ENCODE peak calls at places on chromosomes 12 and 14, in eight cellular contexts. O is psoas muscle, D is cardiac muscle cell, T is prostate gland, P is astrocyte, G is left ventricle myocardium inferior, X is fibroblast of lung, E is tibial artery. S is an unnamed sample.

GRCh38 chr12:62260733-62261683 is 804 bp downstream of the USP15 start:
- DNase-seq in O (no peak), D (peak; percentile 68), T (peak; percentile 16), P (peak; percentile 44), G (peak; percentile 18), X (peak; percentile 40), E (peak; percentile 64), S (peak; percentile 36)

GRCh38 chr12:49111206-49111605 is 559 bp upstream of the LMBR1L start:
- DNase-seq in O (no peak), D (no peak), T (no peak), P (no peak), G (no peak), X (no peak), E (no peak), S (no peak)

GRCh38 chr12:57151741-57152407 is 4.5 kb upstream of the LRP1-AS start:
- DNase-seq in O (peak; percentile 67), D (no peak), T (peak; percentile 29), P (peak; percentile 69), G (peak; percentile 61), X (peak; percentile 74), E (peak; percentile 84), S (no peak)

GRCh38 chr14:105154476-105154871 is 14.1 kb downstream of the JAG2 start:
- DNase-seq in O (peak; percentile 21), D (no peak), T (no peak), P (no peak), G (no peak), X (no peak), E (no peak), S (no peak)

GRCh38 chr12:84077692-84078091 is 834.9 kb downstream of the SLC6A15 start:
- DNase-seq in O (no peak), D (no peak), T (no peak), P (no peak), G (no peak), X (peak; percentile 19), E (no peak), S (no peak)

GRCh38 chr12:112153181-112153899 is 28.0 kb downstream of the TRAFD1 start:
- DNase-seq in O (no peak), D (no peak), T (no peak), P (no peak), G (no peak), X (no peak), E (no peak), S (no peak)

GRCh38 chr14:103207038-103207403 is 83.8 kb downstream of the TNFAIP2 start:
- DNase-seq in O (peak; percentile 93), D (peak; percentile 39), T (peak; percentile 28), P (peak; percentile 12), G (peak; percentile 91), X (peak; percentile 20), E (peak; percentile 89), S (peak; percentile 62)

GRCh38 chr12:39620664-39621658 is 1.4 kb upstream of the ABCD2 start:
- DNase-seq in O (no peak), D (no peak), T (no peak), P (no peak), G (no peak), X (peak; percentile 5), E (no peak), S (no peak)

GRCh38 chr12:90951418-90952110 is 3.4 kb downstream of the CCER1 start:
- DNase-seq in O (no peak), D (no peak), T (no peak), P (no peak), G (no peak), X (no peak), E (no peak), S (no peak)

GRCh38 chr12:96249196-96250118 is 55.3 kb downstream of the ELK3 start:
- DNase-seq in O (peak; percentile 77), D (no peak), T (no peak), P (peak; percentile 47), G (peak; percentile 74), X (peak; percentile 77), E (no peak), S (no peak)

GRCh38 chr14:23610090-23610814 is 25.9 kb upstream of the DHRS2 start:
- DNase-seq in O (no peak), D (no peak), T (no peak), P (no peak), G (no peak), X (no peak), E (no peak), S (no peak)

GRCh38 chr14:76880432-76880831 is 54.2 kb downstream of the LRRC74A start:
- DNase-seq in O (no peak), D (no peak), T (no peak), P (no peak), G (no peak), X (no peak), E (no peak), S (no peak)

GRCh38 chr12:99600388-99600787 is 47.2 kb upstream of the GARIN6 start:
- DNase-seq in O (no peak), D (no peak), T (no peak), P (no peak), G (no peak), X (no peak), E (no peak), S (no peak)

GRCh38 chr12:124617615-124618014 is 50.2 kb upstream of the NCOR2 start:
- DNase-seq in O (peak; percentile 59), D (no peak), T (peak; percentile 50), P (no peak), G (peak; percentile 70), X (no peak), E (no peak), S (peak; percentile 56)

GRCh38 chr12:5689773-5690172 is 255.3 kb downstream of the ANO2 start:
- DNase-seq in O (no peak), D (no peak), T (no peak), P (no peak), G (no peak), X (no peak), E (no peak), S (no peak)

GRCh38 chr12:53186745-53187144 is 6.0 kb upstream of the CSAD start:
- DNase-seq in O (no peak), D (no peak), T (no peak), P (no peak), G (no peak), X (no peak), E (no peak), S (no peak)
- H3K27ac ChIP-seq in O (no peak overlapping the region), D (no peak overlapping the region), T (no peak overlapping the region), P (no peak overlapping the region), G (no peak overlapping the region), X (no peak overlapping the region), E (no peak overlapping the region), S (no peak overlapping the region)

DNA sequence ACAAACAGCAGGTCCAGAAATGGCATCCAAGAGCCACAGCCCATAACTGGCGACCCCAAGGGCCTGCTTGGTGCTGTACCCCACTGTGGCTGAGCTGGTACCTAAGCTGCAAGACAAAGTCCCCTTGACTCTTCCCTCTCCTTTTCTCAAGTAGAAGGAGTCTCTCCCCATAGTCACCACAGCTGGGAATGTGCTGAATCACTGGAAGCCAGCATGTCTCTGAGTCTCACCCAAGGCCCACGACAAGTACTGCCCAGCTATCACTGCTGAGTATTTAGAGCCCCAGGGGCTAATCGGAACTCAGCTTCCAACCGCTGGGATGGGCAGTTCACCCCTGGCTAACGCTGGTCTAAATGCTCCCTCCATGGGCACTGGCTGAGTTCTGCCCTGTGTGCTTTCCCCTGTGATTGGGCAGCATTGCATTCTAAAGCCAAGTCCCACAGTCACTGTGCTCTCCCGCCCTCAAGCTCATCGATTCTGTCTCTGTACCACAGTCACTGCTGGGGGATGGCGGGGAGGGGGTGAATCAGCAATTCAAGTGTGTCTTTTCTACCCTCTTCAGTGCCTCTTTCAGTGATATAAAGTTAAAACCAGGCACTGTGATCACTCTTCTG is 6.2 kb downstream of the A2ML1 start:
- DNase-seq in O (no peak), D (no peak), T (no peak), P (peak; percentile 6), G (no peak), X (no peak), E (no peak), S (no peak)
- H3K4me3 ChIP-seq in O (no peak overlapping the region), D (no peak overlapping the region), T (no peak overlapping the region), P (no peak overlapping the region), G (no peak overlapping the region), X (no peak overlapping the region), E (no peak overlapping the region), S (no peak overlapping the region)

GRCh38 chr12:123058471-123058870 is 78.0 kb downstream of the ARL6IP4 start:
- DNase-seq in O (no peak), D (no peak), T (no peak), P (no peak), G (no peak), X (no peak), E (no peak), S (no peak)

GRCh38 chr12:123056053-123056452 is 75.6 kb downstream of the ARL6IP4 start:
- DNase-seq in O (no peak), D (no peak), T (no peak), P (no peak), G (no peak), X (peak; percentile 42), E (no peak), S (no peak)

GRCh38 chr12:123058980-123059379 is 78.5 kb downstream of the ARL6IP4 start:
- DNase-seq in O (no peak), D (no peak), T (no peak), P (no peak), G (no peak), X (peak; percentile 85), E (no peak), S (peak; percentile 28)

GRCh38 chr12:123056709-123057108 is 76.2 kb downstream of the ARL6IP4 start:
- DNase-seq in O (no peak), D (no peak), T (no peak), P (no peak), G (no peak), X (no peak), E (no peak), S (no peak)

GRCh38 chr12:123057505-123058265 is 77.2 kb downstream of the ARL6IP4 start:
- DNase-seq in O (no peak), D (no peak), T (no peak), P (no peak), G (no peak), X (no peak), E (no peak), S (no peak)
- TF ChIP-seq CTCF in O (no peak), D (no peak), T (no peak), P (no peak), G (no peak), X (no peak), E (no peak), S (no peak)

GRCh38 chr12:107580750-107581529 is 104.7 kb upstream of the PWP1 start:
- DNase-seq in O (no peak), D (peak; percentile 56), T (no peak), P (no peak), G (no peak), X (no peak), E (no peak), S (peak; percentile 10)

GRCh38 chr12:107584523-107584922 is 101.1 kb upstream of the PWP1 start:
- DNase-seq in O (no peak), D (no peak), T (no peak), P (no peak), G (no peak), X (no peak), E (no peak), S (no peak)

GRCh38 chr12:107586256-107586970 is 99.2 kb upstream of the PWP1 start:
- DNase-seq in O (no peak), D (no peak), T (no peak), P (no peak), G (no peak), X (no peak), E (no peak), S (no peak)

DNA sequence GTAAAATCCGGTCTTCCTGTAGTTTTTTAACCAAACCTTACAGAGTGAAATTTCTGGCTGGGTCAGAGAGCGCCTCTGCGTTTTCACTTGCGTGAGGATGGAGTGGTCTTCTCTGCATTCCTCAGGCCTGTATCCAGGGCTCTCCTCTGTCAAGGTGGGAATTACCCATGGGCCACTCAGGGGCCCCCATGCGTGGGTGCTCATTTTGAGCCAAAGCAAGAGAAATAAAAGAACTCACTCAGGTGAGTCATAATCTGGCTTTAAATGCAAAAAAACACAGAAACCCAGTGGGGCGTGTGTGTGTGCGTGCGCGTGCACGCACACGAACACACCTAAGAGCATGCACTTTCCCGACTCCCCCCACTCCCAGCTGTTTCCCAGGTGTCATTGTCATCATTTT is 104.0 kb upstream of the PWP1 start:
- DNase-seq in O (no peak), D (no peak), T (no peak), P (no peak), G (no peak), X (no peak), E (no peak), S (no peak)
- H3K27ac ChIP-seq in O (no peak overlapping the region), D (no peak overlapping the region), T (no peak overlapping the region), P (no peak overlapping the region), G (no peak overlapping the region), X (no peak overlapping the region), E (no peak overlapping the region), S (no peak overlapping the region)